ENCODE peak calls at places on chromosome 11, in six cellular contexts. One of them, this sample, is unnamed.
A peak's percentile ranks its signal among the peaks of the same experiment; 100 is the strongest.

GRCh38 chr11:10728779-10729472 is 22.1 kb upstream of the CTR9 start:
- DNase-seq in heart right ventricle: no peak
- DNase-seq in right lobe of liver: no peak
- DNase-seq in K562: no peak
- DNase-seq in A549: no peak
- DNase-seq in adrenal gland: no peak
- DNase-seq in this sample: no peak

GRCh38 chr11:16969010-16970004 is 44.9 kb downstream of the PLEKHA7 start:
- DNase-seq in heart right ventricle: no peak
- DNase-seq in right lobe of liver: no peak
- DNase-seq in K562: no peak
- DNase-seq in A549: no peak
- DNase-seq in adrenal gland: no peak
- DNase-seq in this sample: no peak

GRCh38 chr11:17578296-17578695 is 31.2 kb downstream of the OTOG start:
- DNase-seq in heart right ventricle: no peak
- DNase-seq in right lobe of liver: no peak
- DNase-seq in K562: no peak
- DNase-seq in A549: no peak
- DNase-seq in adrenal gland: no peak
- DNase-seq in this sample: no peak

GRCh38 chr11:61787928-61788491 is 4.4 kb downstream of the TMEM258 start:
- DNase-seq in heart right ventricle: no peak
- DNase-seq in right lobe of liver: no peak
- DNase-seq in K562: peak; percentile 74
- DNase-seq in A549: peak; percentile 85
- DNase-seq in adrenal gland: no peak
- DNase-seq in this sample: no peak

GRCh38 chr11:75323609-75324008 is 27.9 kb downstream of the ARRB1 start:
- DNase-seq in heart right ventricle: no peak
- DNase-seq in right lobe of liver: no peak
- DNase-seq in K562: no peak
- DNase-seq in A549: no peak
- DNase-seq in adrenal gland: no peak
- DNase-seq in this sample: peak; percentile 11

GRCh38 chr11:772429-773390 is 4.6 kb downstream of the GATD1 start:
- DNase-seq in heart right ventricle: no peak
- DNase-seq in right lobe of liver: peak; percentile 52
- DNase-seq in K562: no peak
- DNase-seq in A549: no peak
- DNase-seq in adrenal gland: peak; percentile 81
- DNase-seq in this sample: peak; percentile 57

GRCh38 chr11:10927533-10927932 is 69.7 kb upstream of the ZBED5 start:
- DNase-seq in heart right ventricle: no peak
- DNase-seq in right lobe of liver: peak; percentile 66
- DNase-seq in K562: no peak
- DNase-seq in A549: no peak
- DNase-seq in adrenal gland: no peak
- DNase-seq in this sample: no peak

GRCh38 chr11:37712246-37712645 is 1114.2 kb upstream of the RAG2 start:
- DNase-seq in heart right ventricle: no peak
- DNase-seq in right lobe of liver: no peak
- DNase-seq in K562: no peak
- DNase-seq in A549: no peak
- DNase-seq in adrenal gland: no peak
- DNase-seq in this sample: no peak

GRCh38 chr11:122788781-122789535 is 49.3 kb upstream of the CRTAM start:
- DNase-seq in heart right ventricle: no peak
- DNase-seq in right lobe of liver: no peak
- DNase-seq in K562: no peak
- DNase-seq in A549: no peak
- DNase-seq in adrenal gland: no peak
- DNase-seq in this sample: no peak

GRCh38 chr11:61814242-61814957 is 2.4 kb downstream of the FADS1 start:
- DNase-seq in heart right ventricle: no peak
- DNase-seq in right lobe of liver: no peak
- DNase-seq in K562: peak; percentile 63
- DNase-seq in A549: no peak
- DNase-seq in adrenal gland: peak; percentile 63
- DNase-seq in this sample: no peak

GRCh38 chr11:72140661-72141060 is 5.1 kb downstream of the FOLR3 start:
- DNase-seq in heart right ventricle: no peak
- DNase-seq in right lobe of liver: no peak
- DNase-seq in K562: no peak
- DNase-seq in A549: no peak
- DNase-seq in adrenal gland: no peak
- DNase-seq in this sample: no peak

GRCh38 chr11:72776117-72776843 is 17.6 kb downstream of the STARD10 start:
- DNase-seq in heart right ventricle: no peak
- DNase-seq in right lobe of liver: no peak
- DNase-seq in K562: peak; percentile 98
- DNase-seq in A549: no peak
- DNase-seq in adrenal gland: peak; percentile 79
- DNase-seq in this sample: no peak

GRCh38 chr11:95505927-95506426 is 275.0 kb upstream of the SESN3 start:
- DNase-seq in heart right ventricle: no peak
- DNase-seq in right lobe of liver: no peak
- DNase-seq in K562: peak; percentile 17
- DNase-seq in A549: no peak
- DNase-seq in adrenal gland: no peak
- DNase-seq in this sample: no peak

GRCh38 chr11:503179-503981 is 3.7 kb downstream of the RNH1 start:
- DNase-seq in heart right ventricle: peak; percentile 50
- DNase-seq in right lobe of liver: peak; percentile 68
- DNase-seq in K562: peak; percentile 75
- DNase-seq in A549: no peak
- DNase-seq in adrenal gland: peak; percentile 77
- DNase-seq in this sample: peak; percentile 86

DNA sequence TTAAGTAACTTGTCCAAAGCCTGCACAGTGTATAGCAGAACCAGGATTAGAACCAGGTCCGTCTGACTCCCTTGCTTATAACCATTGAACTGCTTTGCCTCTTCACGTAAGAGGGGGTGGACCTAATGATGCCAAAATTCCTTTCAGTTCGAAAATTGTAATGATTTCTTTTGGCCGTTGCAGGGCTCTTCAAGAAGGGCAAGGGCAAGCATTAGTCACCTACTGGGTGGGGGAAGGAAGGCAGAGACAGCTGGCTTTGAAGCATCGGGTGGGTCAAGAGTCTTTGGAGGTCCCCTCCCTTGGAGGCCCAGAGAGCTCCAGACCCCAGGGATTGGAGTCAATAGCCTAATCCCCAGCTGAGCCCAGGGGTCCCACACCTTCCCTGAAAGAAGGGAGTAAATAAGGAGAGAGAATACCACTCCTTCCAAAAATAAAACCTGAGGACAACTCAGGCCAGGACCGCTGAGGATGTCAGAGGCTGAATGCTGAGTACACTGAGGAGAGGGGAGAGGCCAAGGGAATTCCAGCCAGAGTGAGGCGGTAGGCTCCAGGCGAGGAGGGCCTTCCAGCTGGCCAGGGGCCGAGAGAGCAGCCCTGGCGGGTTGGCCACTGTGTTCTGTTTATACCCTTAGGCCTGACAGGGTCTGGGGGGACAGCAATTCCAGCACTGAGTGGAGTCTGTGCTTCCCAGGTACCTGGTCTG is 14.1 kb downstream of the CREB3L1 start:
- DNase-seq in heart right ventricle: peak; percentile 62
- DNase-seq in right lobe of liver: no peak
- DNase-seq in K562: no peak
- DNase-seq in A549: no peak
- DNase-seq in adrenal gland: peak; percentile 83
- DNase-seq in this sample: peak; percentile 87
- H3K27ac ChIP-seq in heart right ventricle: peak overlapping the region; percentile 10
- H3K27ac ChIP-seq in right lobe of liver: no peak overlapping the region
- H3K27ac ChIP-seq in K562: peak overlapping the region; percentile 28
- H3K27ac ChIP-seq in A549: peak overlapping the region; percentile 74
- H3K27ac ChIP-seq in adrenal gland: peak overlapping the region; percentile 55
- H3K27ac ChIP-seq in this sample: no peak overlapping the region

GRCh38 chr11:13110145-13110544 is 101.0 kb downstream of the RASSF10 start:
- DNase-seq in heart right ventricle: no peak
- DNase-seq in right lobe of liver: no peak
- DNase-seq in K562: no peak
- DNase-seq in A549: no peak
- DNase-seq in adrenal gland: no peak
- DNase-seq in this sample: no peak
- H3K4me1 ChIP-seq in heart right ventricle: peaks cover 35% of the 10 kb centered on the region
- H3K4me1 ChIP-seq in right lobe of liver: no peaks in the 10 kb centered on the region
- H3K4me1 ChIP-seq in K562: peaks cover 35% of the 10 kb centered on the region
- H3K4me1 ChIP-seq in A549: peaks cover 41% of the 10 kb centered on the region
- H3K4me1 ChIP-seq in adrenal gland: no peaks in the 10 kb centered on the region
- H3K4me1 ChIP-seq in this sample: no peaks in the 10 kb centered on the region

GRCh38 chr11:44978961-44979331 is 28.3 kb upstream of the TP53I11 start:
- DNase-seq in heart right ventricle: no peak
- DNase-seq in right lobe of liver: peak; percentile 82
- DNase-seq in K562: no peak
- DNase-seq in A549: peak; percentile 63
- DNase-seq in adrenal gland: no peak
- DNase-seq in this sample: no peak
- H3K27ac ChIP-seq in heart right ventricle: no peak overlapping the region
- H3K27ac ChIP-seq in right lobe of liver: peak overlapping the region; percentile 36
- H3K27ac ChIP-seq in K562: no peak overlapping the region
- H3K27ac ChIP-seq in A549: peak overlapping the region; percentile 81
- H3K27ac ChIP-seq in adrenal gland: no peak overlapping the region
- H3K27ac ChIP-seq in this sample: no peak overlapping the region

GRCh38 chr11:1908579-1908978 is 10.9 kb upstream of the TNNT3 start:
- DNase-seq in heart right ventricle: no peak
- DNase-seq in right lobe of liver: no peak
- DNase-seq in K562: no peak
- DNase-seq in A549: no peak
- DNase-seq in adrenal gland: no peak
- DNase-seq in this sample: no peak
- H3K4me1 ChIP-seq in heart right ventricle: peaks cover 55% of the 10 kb centered on the region
- H3K4me1 ChIP-seq in right lobe of liver: no peaks in the 10 kb centered on the region
- H3K4me1 ChIP-seq in K562: no peaks in the 10 kb centered on the region
- H3K4me1 ChIP-seq in A549: peaks cover 2% of the 10 kb centered on the region
- H3K4me1 ChIP-seq in adrenal gland: peaks cover 3% of the 10 kb centered on the region
- H3K4me1 ChIP-seq in this sample: peaks cover 7% of the 10 kb centered on the region

GRCh38 chr11:86515297-86516094 is 140.8 kb downstream of the CCDC81 start:
- DNase-seq in heart right ventricle: no peak
- DNase-seq in right lobe of liver: no peak
- DNase-seq in K562: no peak
- DNase-seq in A549: no peak
- DNase-seq in adrenal gland: peak; percentile 52
- DNase-seq in this sample: no peak

GRCh38 chr11:86514453-86514852 is 139.8 kb downstream of the CCDC81 start:
- DNase-seq in heart right ventricle: no peak
- DNase-seq in right lobe of liver: no peak
- DNase-seq in K562: no peak
- DNase-seq in A549: no peak
- DNase-seq in adrenal gland: no peak
- DNase-seq in this sample: no peak

GRCh38 chr11:86517557-86517956 is 142.9 kb downstream of the CCDC81 start:
- DNase-seq in heart right ventricle: no peak
- DNase-seq in right lobe of liver: no peak
- DNase-seq in K562: no peak
- DNase-seq in A549: no peak
- DNase-seq in adrenal gland: no peak
- DNase-seq in this sample: no peak

GRCh38 chr11:86519064-86519911 is 144.6 kb downstream of the CCDC81 start:
- DNase-seq in heart right ventricle: no peak
- DNase-seq in right lobe of liver: no peak
- DNase-seq in K562: peak; percentile 49
- DNase-seq in A549: no peak
- DNase-seq in adrenal gland: no peak
- DNase-seq in this sample: no peak

GRCh38 chr11:86518211-86518610 is 143.5 kb downstream of the CCDC81 start:
- DNase-seq in heart right ventricle: no peak
- DNase-seq in right lobe of liver: no peak
- DNase-seq in K562: peak; percentile 54
- DNase-seq in A549: no peak
- DNase-seq in adrenal gland: no peak
- DNase-seq in this sample: no peak
- H3K27ac ChIP-seq in heart right ventricle: no peak overlapping the region
- H3K27ac ChIP-seq in right lobe of liver: no peak overlapping the region
- H3K27ac ChIP-seq in K562: no peak overlapping the region
- H3K27ac ChIP-seq in A549: peak overlapping the region; percentile 90
- H3K27ac ChIP-seq in adrenal gland: no peak overlapping the region
- H3K27ac ChIP-seq in this sample: no peak overlapping the region

GRCh38 chr11:113664981-113665710 is 41.0 kb downstream of the TMPRSS5 start:
- DNase-seq in heart right ventricle: no peak
- DNase-seq in right lobe of liver: no peak
- DNase-seq in K562: peak; percentile 92
- DNase-seq in A549: no peak
- DNase-seq in adrenal gland: no peak
- DNase-seq in this sample: no peak

GRCh38 chr11:113668255-113668654 is 37.9 kb downstream of the TMPRSS5 start:
- DNase-seq in heart right ventricle: no peak
- DNase-seq in right lobe of liver: no peak
- DNase-seq in K562: peak; percentile 32
- DNase-seq in A549: no peak
- DNase-seq in adrenal gland: no peak
- DNase-seq in this sample: no peak

GRCh38 chr11:113664069-113664980 is 41.8 kb downstream of the TMPRSS5 start:
- DNase-seq in heart right ventricle: no peak
- DNase-seq in right lobe of liver: no peak
- DNase-seq in K562: peak; percentile 70
- DNase-seq in A549: peak; percentile 13
- DNase-seq in adrenal gland: no peak
- DNase-seq in this sample: no peak

GRCh38 chr11:113667801-113668200 is 38.3 kb downstream of the TMPRSS5 start:
- DNase-seq in heart right ventricle: no peak
- DNase-seq in right lobe of liver: no peak
- DNase-seq in K562: peak; percentile 38
- DNase-seq in A549: no peak
- DNase-seq in adrenal gland: no peak
- DNase-seq in this sample: no peak

GRCh38 chr11:113666584-113666983 is 39.5 kb downstream of the TMPRSS5 start:
- DNase-seq in heart right ventricle: no peak
- DNase-seq in right lobe of liver: no peak
- DNase-seq in K562: no peak
- DNase-seq in A549: no peak
- DNase-seq in adrenal gland: no peak
- DNase-seq in this sample: no peak
- H3K4me1 ChIP-seq in heart right ventricle: no peaks in the 10 kb centered on the region
- H3K4me1 ChIP-seq in right lobe of liver: no peaks in the 10 kb centered on the region
- H3K4me1 ChIP-seq in K562: peaks cover 58% of the 10 kb centered on the region
- H3K4me1 ChIP-seq in A549: peaks cover 18% of the 10 kb centered on the region
- H3K4me1 ChIP-seq in adrenal gland: no peaks in the 10 kb centered on the region
- H3K4me1 ChIP-seq in this sample: no peaks in the 10 kb centered on the region

DNA sequence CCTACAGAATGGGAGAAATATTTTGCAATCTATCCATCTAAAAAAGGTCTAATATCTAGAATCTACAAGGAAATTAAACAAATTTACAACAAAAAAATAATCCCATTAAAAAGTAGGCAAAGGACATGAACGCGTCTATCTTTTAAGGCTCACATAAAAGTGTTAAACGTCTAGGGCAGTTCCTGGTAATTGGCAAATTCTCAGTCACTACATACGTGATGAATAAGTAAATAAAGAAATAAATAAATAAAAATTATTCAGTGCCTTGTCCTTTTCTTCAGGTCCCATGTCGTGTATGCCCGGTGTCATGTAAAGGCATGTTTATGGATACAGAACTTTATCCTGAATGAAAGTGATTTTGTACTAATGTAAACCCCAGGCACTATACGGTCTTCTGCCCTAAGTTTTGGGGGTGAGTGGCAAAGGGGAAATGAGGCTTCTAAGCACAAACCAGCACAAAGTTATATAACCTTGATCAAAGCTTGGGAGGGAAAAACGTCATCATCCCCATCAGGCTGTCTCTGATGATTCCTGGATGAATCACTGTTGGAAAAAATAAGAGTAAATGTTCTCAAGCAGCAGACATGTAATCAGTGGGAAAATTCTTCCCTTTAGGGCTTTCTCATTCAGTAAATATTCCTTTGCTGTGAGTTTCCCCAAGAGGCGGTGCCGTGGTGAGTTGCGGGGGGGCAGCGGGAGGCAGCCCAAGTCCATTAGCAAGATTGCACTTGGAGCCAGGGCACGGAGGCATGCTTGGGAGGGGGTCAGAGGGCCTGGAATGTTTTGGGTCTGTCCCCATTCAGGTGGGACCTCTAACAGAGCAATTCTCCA is 30.4 kb upstream of the MICAL2 start:
- DNase-seq in heart right ventricle: peak; percentile 48
- DNase-seq in right lobe of liver: no peak
- DNase-seq in K562: no peak
- DNase-seq in A549: peak; percentile 82
- DNase-seq in adrenal gland: peak; percentile 34
- DNase-seq in this sample: peak; percentile 83
- H3K27ac ChIP-seq in heart right ventricle: peak overlapping the region; percentile 55
- H3K27ac ChIP-seq in right lobe of liver: no peak overlapping the region
- H3K27ac ChIP-seq in K562: no peak overlapping the region
- H3K27ac ChIP-seq in A549: peak overlapping the region; percentile 97
- H3K27ac ChIP-seq in adrenal gland: no peak overlapping the region
- H3K27ac ChIP-seq in this sample: peak overlapping the region; percentile 6

This sample was measured in right cardiac atrium.